ENCODE peak calls at places on chromosomes 11 and 22, in six cellular contexts. U is mesenchymal stem cell, I is mesendoderm, H is H1, P is trophoblast cell, E is IMR-90. C is an unnamed sample.

GRCh38 chr11:129973809-129974208 is 28.8 kb downstream of the PRDM10 start:
- DNase-seq in U (no peak), I (peak; percentile 89), H (peak; percentile 71), P (peak; percentile 90), E (no peak), C (no peak)

GRCh38 chr11:1491379-1491778 is 4.8 kb upstream of the MOB2 start:
- DNase-seq in U (no peak), I (no peak), H (no peak), P (no peak), E (no peak), C (no peak)

GRCh38 chr11:65084598-65085375 is 765 bp downstream of the ZFPL1 start:
- DNase-seq in U (no peak), I (peak; percentile 18), H (no peak), P (no peak), E (no peak), C (no peak)

GRCh38 chr11:68365943-68366435 is 53.6 kb downstream of the LRP5 start:
- DNase-seq in U (no peak), I (no peak), H (no peak), P (no peak), E (no peak), C (no peak)

GRCh38 chr11:78691215-78691614 is 116.6 kb upstream of the NARS2 start:
- DNase-seq in U (no peak), I (no peak), H (no peak), P (no peak), E (no peak), C (no peak)

GRCh38 chr11:127939000-127939399 is 648.4 kb downstream of the ETS1 start:
- DNase-seq in U (no peak), I (no peak), H (no peak), P (peak; percentile 25), E (no peak), C (no peak)

GRCh38 chr11:92224394-92225205 is at the start of gene FAT3:
- DNase-seq in U (peak; percentile 52), I (peak; percentile 94), H (peak; percentile 77), P (peak; percentile 10), E (peak; percentile 41), C (peak; percentile 81)

GRCh38 chr11:134586726-134587125 is 174.7 kb upstream of the B3GAT1 start:
- DNase-seq in U (no peak), I (no peak), H (peak; percentile 7), P (no peak), E (no peak), C (no peak)

GRCh38 chr22:35631597-35631996 is 14.5 kb upstream of the MB start:
- DNase-seq in U (no peak), I (peak; percentile 82), H (peak; percentile 85), P (peak; percentile 71), E (no peak), C (no peak)

GRCh38 chr11:130310622-130311021 is 4.1 kb downstream of the ZBTB44 start:
- DNase-seq in U (no peak), I (no peak), H (no peak), P (no peak), E (no peak), C (no peak)

GRCh38 chr11:65111159-65111536 is 524 bp upstream of the TM7SF2 start:
- DNase-seq in U (no peak), I (no peak), H (no peak), P (no peak), E (no peak), C (no peak)

GRCh38 chr22:29382575-29383328 is 5.6 kb downstream of the AP1B1 start:
- DNase-seq in U (no peak), I (no peak), H (no peak), P (no peak), E (no peak), C (no peak)

DNA sequence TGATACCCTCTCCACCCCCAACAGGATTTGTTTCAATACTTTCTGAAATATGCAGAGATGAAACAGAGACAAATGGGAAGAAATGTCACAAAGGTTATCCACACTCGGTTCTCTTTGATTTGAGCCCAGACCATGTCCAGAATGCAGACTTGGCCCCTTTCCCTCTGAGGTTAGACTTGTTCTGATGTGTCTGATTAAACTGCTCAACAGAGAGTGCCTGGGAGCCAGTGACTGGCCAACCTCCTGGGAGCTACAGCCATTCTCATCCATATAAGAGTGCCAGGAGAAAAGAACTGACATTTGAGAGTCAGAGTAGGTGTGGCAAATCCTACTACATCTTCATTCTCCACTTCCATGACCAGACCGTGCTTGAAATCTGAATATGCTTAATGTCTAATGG is 201.5 kb downstream of the BLID start:
- DNase-seq in U (no peak), I (no peak), H (no peak), P (no peak), E (no peak), C (no peak)
- H2AK5ac ChIP-seq in U (no peak overlapping the region), I (no peak overlapping the region), H (no peak overlapping the region), P (no peak overlapping the region), E (no peak overlapping the region), C (no peak overlapping the region)

GRCh38 chr11:46338636-46338987 is 8.7 kb upstream of the DGKZ start:
- DNase-seq in U (peak; percentile 57), I (peak; percentile 89), H (no peak), P (peak; percentile 98), E (peak; percentile 26), C (no peak)
- H3K4me3 ChIP-seq in U (peak overlapping the region; percentile 9), I (no peak overlapping the region), H (peak overlapping the region; percentile 15), P (no peak overlapping the region), E (no peak overlapping the region), C (no peak overlapping the region)

GRCh38 chr11:118714816-118715215 is 35.4 kb upstream of the TREH start:
- DNase-seq in U (no peak), I (peak; percentile 86), H (no peak), P (no peak), E (no peak), C (no peak)
- H2AK5ac ChIP-seq in U (no peak overlapping the region), I (peak overlapping the region; percentile 52), H (peak overlapping the region; percentile 55), P (no peak overlapping the region), E (no peak overlapping the region), C (no peak overlapping the region)

GRCh38 chr11:44727373-44728084 is 767 bp downstream of the TSPAN18 start:
- DNase-seq in U (peak; percentile 74), I (peak; percentile 88), H (peak; percentile 93), P (peak; percentile 62), E (peak; percentile 65), C (peak; percentile 89)

GRCh38 chr11:44728085-44728410 is 1.3 kb downstream of the TSPAN18 start:
- DNase-seq in U (no peak), I (no peak), H (no peak), P (no peak), E (no peak), C (no peak)

GRCh38 chr11:44728491-44728910 is 1.7 kb downstream of the TSPAN18 start:
- DNase-seq in U (no peak), I (peak; percentile 76), H (peak; percentile 61), P (no peak), E (no peak), C (peak; percentile 57)

GRCh38 chr11:44726278-44727113 is at the start of gene TSPAN18:
- DNase-seq in U (no peak), I (peak; percentile 94), H (peak; percentile 83), P (no peak), E (no peak), C (peak; percentile 72)

DNA sequence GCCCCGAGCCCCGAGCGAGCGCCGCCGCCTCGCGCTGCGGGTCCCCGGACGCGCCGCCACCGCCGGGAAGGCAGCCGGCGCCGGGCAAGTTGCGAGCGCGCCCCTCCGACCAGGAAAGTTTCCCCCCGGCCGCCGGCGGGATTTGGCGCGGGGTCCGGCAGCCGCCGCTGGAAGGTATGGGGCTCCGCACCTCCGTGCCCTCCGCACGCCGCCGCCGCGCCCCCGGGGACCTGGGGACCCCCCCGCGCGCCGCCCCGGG is 281 bp downstream of the TSPAN18 start:
- DNase-seq in U (no peak), I (peak; percentile 13), H (peak; percentile 58), P (no peak), E (no peak), C (no peak)
- H3K4me3 ChIP-seq in U (peak overlapping the region; percentile 51), I (no peak overlapping the region), H (peak overlapping the region; percentile 52), P (peak overlapping the region; percentile 74), E (peak overlapping the region; percentile 45), C (peak overlapping the region; percentile 93)

DNA sequence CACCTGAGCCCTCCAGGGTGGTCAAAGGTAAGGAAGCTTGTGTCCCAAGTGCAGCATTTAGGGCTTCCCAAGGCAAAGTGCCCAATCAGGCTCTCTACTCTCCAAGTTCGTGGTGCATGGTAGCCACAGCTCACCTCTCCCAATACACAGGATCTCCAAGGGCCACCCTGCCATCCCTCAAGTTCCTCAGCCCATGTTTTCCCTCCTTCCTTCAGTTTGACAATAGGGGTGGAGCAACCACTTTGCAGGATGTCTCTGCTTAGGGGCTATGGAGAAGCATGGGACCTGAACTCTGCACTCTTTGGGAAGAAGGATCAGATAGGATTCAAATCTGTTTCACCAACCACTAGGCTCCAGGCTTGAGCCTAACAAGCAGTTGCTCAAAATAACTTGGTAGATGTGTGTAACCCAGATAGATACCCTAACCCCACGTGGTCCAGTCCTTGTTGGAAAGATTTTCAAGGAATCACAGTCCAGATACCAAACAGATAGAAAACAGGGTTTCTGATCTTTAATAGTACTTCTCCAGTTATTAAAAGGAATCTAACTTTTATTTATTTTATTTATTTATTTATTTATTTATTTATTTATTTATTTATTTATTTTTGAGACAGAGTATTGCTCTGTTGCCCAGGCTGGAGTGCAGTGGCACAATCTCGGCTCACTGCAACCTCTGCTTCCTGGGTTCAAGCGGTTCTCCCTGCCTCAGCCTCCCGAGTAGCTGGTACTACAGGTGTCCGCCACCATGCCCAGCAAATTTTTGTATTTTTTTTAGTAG is 248.1 kb downstream of the CTTN start:
- DNase-seq in U (no peak), I (no peak), H (no peak), P (no peak), E (no peak), C (no peak)
- H2AK5ac ChIP-seq in U (no peak overlapping the region), I (no peak overlapping the region), H (peak overlapping the region; percentile 43), P (no peak overlapping the region), E (no peak overlapping the region), C (peak overlapping the region; percentile 27)

GRCh38 chr11:106466441-106467190 is 389.2 kb downstream of the AASDHPPT start:
- DNase-seq in U (peak; percentile 94), I (no peak), H (no peak), P (no peak), E (peak; percentile 94), C (no peak)
- H3K4me3 ChIP-seq in U (no peak overlapping the region), I (no peak overlapping the region), H (no peak overlapping the region), P (no peak overlapping the region), E (no peak overlapping the region), C (no peak overlapping the region)

DNA sequence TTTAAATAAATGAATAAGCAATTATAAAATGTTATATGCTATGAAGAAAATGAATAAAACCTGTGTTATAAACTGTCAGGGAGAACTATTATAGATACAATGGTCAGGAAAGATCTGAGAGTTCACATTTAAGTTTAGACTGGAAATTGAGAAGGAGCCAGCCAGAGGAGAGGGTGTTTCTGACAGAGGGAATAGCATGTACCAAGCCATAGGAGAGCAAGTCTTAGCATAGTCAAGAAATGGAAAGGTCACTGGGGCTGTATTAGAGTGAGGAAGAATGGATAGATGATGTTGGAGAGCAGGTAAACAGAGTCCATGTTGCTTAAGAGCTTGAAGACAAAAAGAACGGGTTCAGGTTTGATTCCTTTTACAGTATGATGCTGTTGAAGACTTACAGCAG is 87.4 kb downstream of the FAM83F start:
- DNase-seq in U (no peak), I (no peak), H (no peak), P (no peak), E (no peak), C (no peak)
- H2AK5ac ChIP-seq in U (no peak overlapping the region), I (no peak overlapping the region), H (no peak overlapping the region), P (no peak overlapping the region), E (no peak overlapping the region), C (no peak overlapping the region)